ENCODE peak calls at places on chromosome 10, in eight cellular contexts. Y is prostate gland; S is PC-3; R is CD8-positive, alpha-beta T cell; X is left ventricle myocardium inferior; J is GM23248; V is psoas muscle; W is cardiac muscle cell. N is an unnamed sample.

GRCh38 chr10:119090026-119090808 is 9.6 kb upstream of the EIF3A start:
- DNase-seq in V (no peak), W (no peak), R (peak; percentile 12), X (no peak), Y (no peak), S (no peak), J (no peak), N (no peak)

GRCh38 chr10:88880287-88881094 is 446 bp downstream of the STAMBPL1 start:
- DNase-seq in X (peak; percentile 87), V (peak; percentile 88), W (peak; percentile 85), S (peak; percentile 79), J (peak; percentile 93), Y (peak; percentile 55), R (peak; percentile 43), N (peak; percentile 92)

GRCh38 chr10:23826399-23826798 is 382.5 kb upstream of the KIAA1217 start:
- DNase-seq in J (peak; percentile 47), S (peak; percentile 21), V (no peak), W (peak; percentile 80), Y (peak; percentile 8), X (no peak), R (no peak), N (no peak)

GRCh38 chr10:88286030-88286429 is 297.1 kb downstream of the RNLS start:
- DNase-seq in S (no peak), R (no peak), V (no peak), X (no peak), Y (no peak), W (no peak), J (no peak), N (no peak)

GRCh38 chr10:52318822-52319464 is 4.9 kb downstream of the DKK1 start:
- DNase-seq in W (no peak), R (no peak), V (no peak), S (peak; percentile 100), J (peak; percentile 94), Y (no peak), X (no peak), N (no peak)

GRCh38 chr10:121339136-121339535 is 259.1 kb downstream of the FGFR2 start:
- DNase-seq in X (no peak), R (no peak), S (no peak), J (no peak), V (no peak), Y (no peak), W (no peak), N (no peak)

GRCh38 chr10:119409906-119410305 is 132.6 kb downstream of the RGS10 start:
- DNase-seq in V (peak; percentile 87), J (no peak), Y (no peak), X (peak; percentile 87), R (no peak), W (no peak), S (no peak), N (peak; percentile 93)

GRCh38 chr10:100004805-100005510 is 4.8 kb downstream of the DNMBP start:
- DNase-seq in V (no peak), J (peak; percentile 35), X (no peak), Y (no peak), S (no peak), R (no peak), W (no peak), N (no peak)

GRCh38 chr10:24215193-24215592 is 6.3 kb downstream of the KIAA1217 start:
- DNase-seq in S (no peak), Y (no peak), J (peak; percentile 7), X (no peak), R (no peak), V (no peak), W (no peak), N (no peak)

GRCh38 chr10:30063098-30063497 is 3.7 kb upstream of the JCAD start:
- DNase-seq in R (no peak), J (peak; percentile 85), W (no peak), X (no peak), Y (no peak), V (no peak), S (peak; percentile 27), N (no peak)

GRCh38 chr10:22978287-22978686 is 50.4 kb downstream of the ARMC3 start:
- DNase-seq in X (no peak), R (no peak), J (no peak), S (no peak), V (no peak), Y (no peak), W (no peak), N (no peak)

GRCh38 chr10:24929056-24929544 is 23.3 kb downstream of the PRTFDC1 start:
- DNase-seq in W (no peak), J (peak; percentile 14), Y (no peak), X (no peak), S (no peak), V (no peak), R (no peak), N (no peak)

GRCh38 chr10:60008816-60009215 is 102.5 kb upstream of the CCDC6 start:
- DNase-seq in S (peak; percentile 74), X (no peak), J (no peak), R (no peak), W (no peak), V (no peak), Y (no peak), N (no peak)

GRCh38 chr10:73577788-73578187 is 13.4 kb downstream of the USP54 start:
- DNase-seq in V (peak; percentile 83), R (no peak), W (peak; percentile 83), Y (peak; percentile 91), J (peak; percentile 70), S (peak; percentile 99), X (peak; percentile 59), N (no peak)

GRCh38 chr10:103800789-103801540 is 54.4 kb downstream of the SH3PXD2A start:
- DNase-seq in Y (peak; percentile 46), J (peak; percentile 22), W (no peak), X (no peak), V (peak; percentile 40), S (peak; percentile 75), R (peak; percentile 8), N (no peak)

GRCh38 chr10:71713135-71714040 is 6.2 kb downstream of the C10orf105 start:
- DNase-seq in R (no peak), Y (peak; percentile 80), J (peak; percentile 98), W (no peak), X (peak; percentile 87), V (peak; percentile 89), S (no peak), N (peak; percentile 92)

DNA sequence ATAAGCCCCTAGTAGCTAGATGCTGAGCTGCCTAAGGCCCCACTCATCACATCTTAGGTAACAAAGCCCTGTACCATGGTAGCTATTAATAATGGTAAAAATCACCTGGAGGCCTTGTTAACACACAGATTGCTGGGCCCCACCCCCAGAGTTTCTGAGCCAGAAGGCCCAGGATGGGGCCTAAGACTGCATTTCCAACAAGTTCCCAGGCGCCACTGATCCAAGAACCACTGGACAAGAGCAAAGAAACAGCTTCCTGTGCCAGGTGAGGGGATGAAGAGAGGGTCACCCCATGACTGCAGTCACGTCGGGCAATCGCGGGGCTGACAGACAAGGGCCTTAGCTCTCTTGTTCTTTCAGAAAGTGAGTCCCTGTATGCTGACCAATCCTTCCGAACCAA is 46.8 kb downstream of the ACSM6 start:
- DNase-seq in R (no peak), J (no peak), V (no peak), Y (no peak), X (no peak), S (no peak), W (no peak), N (no peak)
- H3K36me3 ChIP-seq in R (no peaks in the 10 kb centered on the region), J (peaks cover 5% of the 10 kb centered on the region), V (peaks cover 3% of the 10 kb centered on the region), Y (no peaks in the 10 kb centered on the region), X (peaks cover 97% of the 10 kb centered on the region), S (peaks cover 29% of the 10 kb centered on the region), W (peaks cover 23% of the 10 kb centered on the region), N (peaks cover 9% of the 10 kb centered on the region)

DNA sequence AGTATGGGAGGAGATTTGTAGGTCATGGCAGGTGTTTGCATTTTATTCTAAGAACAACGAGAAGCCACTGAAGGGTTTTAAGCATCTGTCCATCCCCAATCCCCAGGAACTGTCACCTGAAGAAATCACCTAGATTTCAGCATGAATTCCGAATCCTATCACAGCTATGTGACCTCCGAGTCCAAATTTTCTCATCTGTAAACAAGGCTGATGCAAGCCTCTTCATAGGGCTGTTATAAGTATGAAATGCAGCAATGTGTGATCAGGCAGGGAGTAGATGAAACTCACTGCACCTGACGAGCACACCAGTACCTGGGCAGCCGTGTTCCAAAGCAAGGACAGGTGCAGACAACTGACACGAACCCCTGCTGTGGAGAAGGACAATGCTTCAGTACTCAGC is 14.0 kb downstream of the HABP2 start:
- DNase-seq in J (no peak), V (no peak), X (no peak), W (no peak), S (no peak), R (no peak), Y (no peak), N (no peak)
- H3K36me3 ChIP-seq in J (no peaks in the 10 kb centered on the region), V (no peaks in the 10 kb centered on the region), X (no peaks in the 10 kb centered on the region), W (no peaks in the 10 kb centered on the region), S (no peaks in the 10 kb centered on the region), R (no peaks in the 10 kb centered on the region), Y (no peaks in the 10 kb centered on the region), N (no peaks in the 10 kb centered on the region)

GRCh38 chr10:77789861-77790260 is 136.7 kb downstream of the DLG5 start:
- DNase-seq in J (no peak), X (no peak), W (no peak), S (no peak), V (no peak), Y (no peak), R (no peak), N (no peak)

GRCh38 chr10:77791506-77791905 is 135.0 kb downstream of the DLG5 start:
- DNase-seq in R (no peak), J (no peak), V (no peak), X (no peak), Y (no peak), W (no peak), S (no peak), N (no peak)

GRCh38 chr10:77787440-77787839 is 139.1 kb downstream of the DLG5 start:
- DNase-seq in J (no peak), S (no peak), Y (no peak), X (no peak), R (no peak), V (no peak), W (no peak), N (no peak)

GRCh38 chr10:77789016-77789415 is 137.5 kb downstream of the DLG5 start:
- DNase-seq in W (no peak), Y (no peak), R (no peak), S (no peak), V (no peak), J (no peak), X (no peak), N (no peak)

GRCh38 chr10:77788496-77789010 is 138.0 kb downstream of the DLG5 start:
- DNase-seq in Y (no peak), X (no peak), V (no peak), S (no peak), W (no peak), R (no peak), J (no peak), N (no peak)
- H3K36me3 ChIP-seq in Y (no peaks in the 10 kb centered on the region), X (peaks cover 58% of the 10 kb centered on the region), V (peaks cover 5% of the 10 kb centered on the region), S (peaks cover 44% of the 10 kb centered on the region), W (peaks cover 9% of the 10 kb centered on the region), R (no peaks in the 10 kb centered on the region), J (peaks cover 8% of the 10 kb centered on the region), N (peaks cover 22% of the 10 kb centered on the region)

DNA sequence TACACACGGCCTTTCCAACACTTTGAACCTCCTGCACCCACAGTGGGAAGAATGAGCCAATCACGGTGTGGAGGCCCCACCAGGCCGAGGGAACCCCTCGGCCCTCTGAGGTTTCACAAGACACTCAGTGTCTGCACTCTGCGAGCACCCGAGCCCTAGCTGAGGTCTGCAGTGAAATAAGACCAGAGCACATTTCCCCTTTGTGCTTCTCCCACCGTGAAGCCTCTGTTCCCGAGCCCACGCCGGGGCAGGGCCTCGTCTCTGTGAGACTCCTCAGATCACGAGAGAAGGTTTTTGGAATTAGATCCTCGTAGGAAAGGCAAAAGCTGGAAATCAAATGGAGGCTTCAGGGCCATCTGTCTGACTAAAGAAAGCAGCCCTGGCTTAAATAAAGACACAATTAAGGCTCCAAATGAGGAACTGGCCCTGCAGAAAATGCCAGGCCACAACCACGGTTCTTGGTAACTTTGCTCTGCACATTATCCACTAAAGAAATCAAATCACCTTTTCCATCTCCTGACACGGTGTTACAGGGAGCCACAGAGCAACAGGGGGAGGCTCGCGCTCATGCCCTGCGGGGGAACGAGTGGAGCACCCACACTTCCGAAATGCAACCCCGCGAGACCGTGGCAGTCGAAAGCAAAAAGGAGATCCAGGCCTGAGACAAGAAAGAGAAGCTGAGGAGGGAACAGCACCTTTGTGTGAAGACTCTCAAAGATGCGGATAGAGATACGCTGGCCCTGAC is 43.7 kb downstream of the FAM53B start:
- DNase-seq in V (peak; percentile 49), Y (no peak), X (no peak), R (no peak), S (no peak), J (no peak), W (no peak), N (peak; percentile 63)
- H3K36me3 ChIP-seq in V (no peaks in the 10 kb centered on the region), Y (no peaks in the 10 kb centered on the region), X (peaks cover 9% of the 10 kb centered on the region), R (no peaks in the 10 kb centered on the region), S (no peaks in the 10 kb centered on the region), J (no peaks in the 10 kb centered on the region), W (peaks cover under 1% of the 10 kb centered on the region), N (no peaks in the 10 kb centered on the region)